ENCODE peak calls at places on chromosomes 11 and 22, in eight cellular contexts. R, B, K, A, S, J, F and X are unnamed samples.

GRCh38 chr11:61700221-61700620 is 20.0 kb downstream of the DAGLA start:
- DNase-seq in B (no peak), K (no peak), J (peak), R (no peak), A (peak), S (peak), F (no peak), X (peak)

GRCh38 chr11:41845066-41845465 is 385.6 kb upstream of the LRRC4C start:
- DNase-seq in F (no peak), S (no peak), R (no peak), J (no peak), A (no peak), K (no peak), B (no peak), X (no peak)

GRCh38 chr11:59413646-59414045 is 12.6 kb downstream of the OR5A2 start:
- DNase-seq in R (no peak), S (no peak), J (no peak), B (no peak), F (no peak), A (no peak), K (no peak), X (no peak)

GRCh38 chr11:108906826-108907225 is 242.0 kb downstream of the DDX10 start:
- DNase-seq in S (peak), A (no peak), K (no peak), J (no peak), R (no peak), B (no peak), F (no peak), X (peak)

GRCh38 chr22:24555496-24556253 is at the start of gene SNRPD3:
- DNase-seq in A (peak), J (peak), R (peak), F (peak), K (peak), B (peak), S (peak), X (peak)

GRCh38 chr11:117072517-117073218 is 25.6 kb downstream of the SIK3 start:
- DNase-seq in J (no peak), K (peak), R (no peak), S (peak), B (no peak), F (peak), A (no peak), X (peak)

GRCh38 chr11:111148953-111149352 is 96.6 kb upstream of the POU2AF2 start:
- DNase-seq in F (no peak), K (no peak), S (peak), A (no peak), B (no peak), R (no peak), J (no peak), X (peak)

GRCh38 chr11:2792376-2793250 is 92.8 kb upstream of the KCNQ1OT1 start:
- DNase-seq in B (peak), F (no peak), A (peak), K (no peak), J (peak), S (no peak), R (no peak), X (no peak)

GRCh38 chr22:49964493-49965290 is 4.1 kb downstream of the PIM3 start:
- DNase-seq in F (no peak), R (no peak), A (peak), B (peak), S (no peak), J (peak), K (no peak), X (no peak)

GRCh38 chr22:40694409-40694808 is 15.1 kb downstream of the MCHR1 start:
- DNase-seq in A (no peak), R (no peak), S (no peak), F (no peak), J (no peak), K (no peak), B (peak), X (no peak)

GRCh38 chr22:22959147-22959827 is 71.7 kb downstream of the IGLL5 start:
- DNase-seq in S (peak), A (peak), K (peak), J (peak), F (peak), R (peak), B (peak), X (peak)

GRCh38 chr11:3942956-3943497 is 87.6 kb downstream of the STIM1 start:
- DNase-seq in A (no peak), J (no peak), S (peak), K (no peak), F (no peak), B (no peak), R (no peak), X (no peak)

GRCh38 chr22:48456449-48456848 is 1371.2 kb downstream of the BRD1 start:
- DNase-seq in B (no peak), K (no peak), S (no peak), J (no peak), F (no peak), A (no peak), R (no peak), X (no peak)

GRCh38 chr11:11980841-11981308 is 27.6 kb downstream of the DKK3 start:
- DNase-seq in A (no peak), S (peak), J (no peak), F (no peak), K (no peak), R (no peak), B (no peak), X (peak)

GRCh38 chr11:31815743-31816466 is 4.8 kb upstream of the PAX6 start:
- DNase-seq in A (no peak), K (no peak), F (no peak), S (no peak), B (no peak), R (peak), J (no peak), X (no peak)

GRCh38 chr11:95545116-95545875 is 244.3 kb downstream of the FAM76B start:
- DNase-seq in B (no peak), A (no peak), R (no peak), F (peak), S (no peak), K (no peak), J (no peak), X (no peak)

GRCh38 chr11:76279038-76279437 is 72.7 kb upstream of the WNT11 start:
- DNase-seq in K (no peak), J (no peak), R (no peak), F (no peak), A (no peak), S (no peak), B (no peak), X (no peak)

GRCh38 chr11:3134651-3135490 is 30.2 kb downstream of the OSBPL5 start:
- DNase-seq in K (no peak), B (peak), F (no peak), A (no peak), R (no peak), J (no peak), S (no peak), X (no peak)

GRCh38 chr11:118166641-118167040 is 9.8 kb downstream of the SCN2B start:
- DNase-seq in B (no peak), S (no peak), J (no peak), R (no peak), F (no peak), A (no peak), K (no peak), X (no peak)

GRCh38 chr11:1153105-1153950 is 4.4 kb upstream of the MUC5AC start:
- DNase-seq in F (no peak), A (peak), B (no peak), R (no peak), S (no peak), J (no peak), K (no peak), X (no peak)

GRCh38 chr11:102974552-102975280 is 19.2 kb upstream of the MMP13 start:
- DNase-seq in K (no peak), S (peak), A (peak), J (no peak), B (no peak), R (no peak), F (no peak), X (peak)

GRCh38 chr11:125570952-125571351 is 1.7 kb downstream of the EI24 start:
- DNase-seq in A (no peak), B (no peak), K (no peak), J (no peak), R (no peak), S (no peak), F (no peak), X (no peak)

GRCh38 chr22:47355776-47356432 is 593.5 kb downstream of the TBC1D22A start:
- DNase-seq in J (no peak), K (no peak), S (no peak), A (peak), R (no peak), F (no peak), B (no peak), X (no peak)

GRCh38 chr11:131186629-131187075 is 183.8 kb upstream of the NTM start:
- DNase-seq in A (no peak), B (no peak), K (no peak), J (no peak), F (peak), S (no peak), R (no peak), X (no peak)

GRCh38 chr11:121418625-121419114 is 33.4 kb upstream of the SORL1 start:
- DNase-seq in J (no peak), R (no peak), K (no peak), F (peak), A (peak), B (no peak), S (no peak), X (no peak)

GRCh38 chr11:86106916-86107315 is 38.0 kb upstream of the PICALM start:
- DNase-seq in S (peak), F (no peak), A (no peak), K (no peak), R (no peak), J (no peak), B (no peak), X (peak)

GRCh38 chr22:37604875-37605274 is 3.8 kb upstream of the GGA1 start:
- DNase-seq in J (no peak), B (no peak), R (no peak), F (peak), K (no peak), S (no peak), A (no peak), X (no peak)

GRCh38 chr11:123544631-123545375 is 109.6 kb downstream of the SCN3B start:
- DNase-seq in F (no peak), J (no peak), R (no peak), S (no peak), K (no peak), B (no peak), A (peak), X (no peak)

GRCh38 chr11:10746871-10747270 is 4.2 kb upstream of the CTR9 start:
- DNase-seq in B (no peak), S (no peak), A (no peak), K (no peak), J (no peak), F (no peak), R (no peak), X (no peak)

GRCh38 chr11:69480547-69481392 is 693 bp upstream of the LINC01488 start:
- DNase-seq in K (no peak), B (no peak), F (no peak), R (no peak), A (no peak), S (peak), J (peak), X (peak)

GRCh38 chr22:43796567-43796966 is 15.5 kb downstream of the EFCAB6 start:
- DNase-seq in A (no peak), B (no peak), K (peak), F (no peak), R (no peak), J (no peak), S (peak), X (peak)
- TF ChIP-seq CTCF in A (no peak), B (peak), K (peak), F (no peak), R (peak), J (no peak), S (peak), X (peak)

GRCh38 chr11:44634401-44635281 is 69.2 kb downstream of the CD82 start:
- DNase-seq in K (peak), B (peak), F (no peak), S (peak), A (peak), J (peak), R (peak), X (peak)

GRCh38 chr11:44631831-44632230 is 66.4 kb downstream of the CD82 start:
- DNase-seq in B (no peak), A (peak), K (no peak), F (no peak), S (no peak), R (no peak), J (no peak), X (no peak)

GRCh38 chr11:44630511-44631210 is 65.2 kb downstream of the CD82 start:
- DNase-seq in J (peak), B (peak), S (no peak), R (no peak), K (no peak), A (peak), F (no peak), X (no peak)

GRCh38 chr11:44632466-44633123 is 67.1 kb downstream of the CD82 start:
- DNase-seq in A (peak), J (peak), R (peak), F (peak), S (peak), B (no peak), K (no peak), X (no peak)

DNA sequence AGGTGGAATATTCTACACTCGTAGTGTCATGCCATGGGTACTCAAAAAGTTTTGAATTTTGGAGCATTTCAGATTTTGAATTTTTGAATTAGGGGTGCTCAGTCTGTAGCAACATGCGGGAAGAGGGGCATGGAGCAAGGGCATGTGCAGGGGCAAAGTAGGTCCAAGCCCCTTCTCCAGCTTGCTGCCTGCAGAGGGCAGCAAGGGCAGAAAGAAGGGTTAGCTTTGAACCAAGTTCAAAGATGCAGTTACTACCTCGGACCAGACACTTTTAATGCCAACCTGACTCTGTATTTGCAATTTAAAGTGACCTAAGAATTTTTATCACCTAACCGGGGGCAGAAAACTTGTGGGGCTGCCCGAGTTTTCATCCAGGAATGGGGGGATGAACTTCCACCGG is 68.2 kb downstream of the CD82 start:
- DNase-seq in B (no peak), K (no peak), S (no peak), R (no peak), F (no peak), A (peak), J (no peak), X (no peak)
- TF ChIP-seq CTCF in B (no peak), K (peak), S (peak), R (no peak), F (no peak), A (peak), J (no peak), X (no peak)

GRCh38 chr11:29432719-29433325 is 584.0 kb downstream of the KCNA4 start:
- DNase-seq in R (peak), S (peak), J (no peak), A (no peak), B (no peak), F (peak), K (no peak), X (peak)
- TF ChIP-seq CTCF in R (peak), S (peak), J (peak), A (peak), B (peak), F (peak), K (peak), X (peak)

DNA sequence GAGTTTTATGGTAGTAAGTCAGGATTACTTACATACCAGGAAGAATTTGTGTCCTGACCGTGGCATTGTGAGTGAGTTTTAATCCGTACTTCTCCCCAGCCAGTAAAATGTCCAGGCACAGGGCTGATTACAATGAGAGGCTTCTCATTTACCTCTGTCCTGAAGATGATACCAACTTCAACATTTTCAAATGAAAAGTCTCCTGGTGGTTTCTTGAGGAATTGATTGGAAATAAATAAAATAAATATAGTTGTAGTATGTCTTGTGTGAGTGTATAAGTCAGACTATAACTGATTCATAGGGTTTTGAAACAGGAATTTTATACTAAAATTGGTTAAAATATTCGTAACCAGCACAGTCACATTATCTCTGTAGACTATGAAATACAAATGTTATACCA is 382.5 kb downstream of the ETS1 start:
- DNase-seq in S (no peak), R (no peak), F (no peak), K (no peak), J (no peak), A (no peak), B (no peak), X (no peak)
- TF ChIP-seq CTCF in S (no peak), R (peak), F (no peak), K (no peak), J (no peak), A (no peak), B (no peak), X (no peak)

DNA sequence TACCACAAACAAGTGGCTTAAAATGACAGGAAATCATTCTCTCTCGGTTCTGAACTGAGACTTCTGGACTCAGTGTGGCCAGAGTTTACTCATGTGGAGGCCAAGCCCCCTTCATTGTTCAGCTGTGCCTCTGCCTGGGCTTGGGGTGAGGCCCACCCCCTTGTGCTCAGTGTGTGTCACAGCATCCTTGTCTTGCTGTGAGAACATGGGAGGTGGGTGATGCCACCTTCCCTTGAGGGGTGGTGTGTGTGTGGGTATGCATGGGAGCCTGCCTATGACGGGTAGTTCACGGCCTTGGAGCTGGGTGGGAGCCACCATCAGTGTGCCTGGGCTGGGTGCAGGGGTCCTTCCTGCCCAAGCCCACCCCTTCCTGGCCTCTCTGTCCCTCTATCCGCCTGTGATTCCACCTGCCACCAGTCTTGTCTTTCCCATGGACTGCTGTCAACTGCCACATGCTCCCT is 101.7 kb downstream of the MORC2 start:
- DNase-seq in J (peak), F (peak), K (no peak), A (peak), S (no peak), R (no peak), B (peak), X (no peak)
- TF ChIP-seq CTCF in J (no peak), F (no peak), K (no peak), A (no peak), S (peak), R (peak), B (no peak), X (peak)

DNA sequence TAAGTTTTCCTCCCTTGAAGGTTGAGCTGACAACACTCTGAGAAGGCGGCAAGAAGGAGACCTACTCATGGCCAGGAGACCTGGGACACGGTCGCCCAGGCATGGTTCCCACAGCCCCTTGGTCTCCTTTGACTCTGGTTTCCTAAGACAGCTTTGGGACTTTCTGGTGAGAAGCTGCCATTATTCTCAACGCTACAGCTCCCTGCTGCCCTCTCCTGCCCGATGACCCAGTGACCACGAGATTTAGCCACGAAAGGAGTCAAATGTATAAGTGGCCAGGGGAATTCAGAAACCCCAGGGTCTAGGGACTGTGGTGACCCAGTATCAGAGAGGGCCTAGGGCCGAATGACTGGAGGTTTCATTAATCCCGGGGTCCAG is 696 bp upstream of the SDF2L1 start:
- DNase-seq in K (no peak), F (peak), J (peak), A (peak), R (peak), S (peak), B (no peak), X (peak)
- TF ChIP-seq CTCF in K (peak), F (no peak), J (peak), A (peak), R (peak), S (peak), B (no peak), X (peak)